ENCODE peak calls at places on chromosomes 12 and 14, in four cellular contexts. U is Peyer's patch; M is fibroblast of the aortic adventitia; Z is CD4-positive, alpha-beta T cell. H is an unnamed sample.

GRCh38 chr14:31560759-31561154 is 447 bp upstream of the NUBPL start:
- DNase-seq in U (no peak), M (no peak), Z (no peak), H (no peak)

GRCh38 chr14:105421723-105422615 is 2.3 kb downstream of the MTA1 start:
- DNase-seq in U (no peak), M (no peak), Z (no peak), H (no peak)

GRCh38 chr14:103522649-103523582 is at the start of gene CKB:
- DNase-seq in U (no peak), M (peak), Z (no peak), H (no peak)

GRCh38 chr12:28024231-28024995 is 51.9 kb upstream of the PTHLH start:
- DNase-seq in U (no peak), M (peak), Z (no peak), H (no peak)

GRCh38 chr14:105531088-105531957 is 4.9 kb downstream of the TMEM121 start:
- DNase-seq in U (no peak), M (no peak), Z (no peak), H (no peak)

GRCh38 chr12:89316705-89317139 is 35.6 kb downstream of the DUSP6 start:
- DNase-seq in U (no peak), M (no peak), Z (no peak), H (no peak)

GRCh38 chr12:32302218-32302826 is 97.0 kb upstream of the FGD4 start:
- DNase-seq in U (peak), M (peak), Z (no peak), H (peak)

GRCh38 chr12:28021704-28022103 is 49.2 kb upstream of the PTHLH start:
- DNase-seq in U (no peak), M (no peak), Z (no peak), H (no peak)

GRCh38 chr12:71556471-71556870 is 107.2 kb downstream of the ZFC3H1 start:
- DNase-seq in U (no peak), M (no peak), Z (no peak), H (no peak)

GRCh38 chr12:76241371-76241770 is 106.8 kb downstream of the BBS10 start:
- DNase-seq in U (no peak), M (no peak), Z (no peak), H (no peak)

GRCh38 chr12:44876554-44877275 is 600 bp upstream of the NELL2 start:
- DNase-seq in U (no peak), M (peak), Z (peak), H (no peak)

GRCh38 chr14:53692451-53693330 is 263.9 kb downstream of the BMP4 start:
- DNase-seq in U (no peak), M (no peak), Z (no peak), H (no peak)

GRCh38 chr12:111991535-111991934 is 21.4 kb downstream of the TMEM116 start:
- DNase-seq in U (no peak), M (no peak), Z (no peak), H (no peak)

GRCh38 chr12:111995782-111996480 is 17.0 kb downstream of the TMEM116 start:
- DNase-seq in U (no peak), M (no peak), Z (no peak), H (no peak)

GRCh38 chr12:111992464-111992863 is 20.5 kb downstream of the TMEM116 start:
- DNase-seq in U (no peak), M (no peak), Z (no peak), H (no peak)

GRCh38 chr12:111993290-111994150 is 19.4 kb downstream of the TMEM116 start:
- DNase-seq in U (no peak), M (no peak), Z (no peak), H (no peak)

DNA sequence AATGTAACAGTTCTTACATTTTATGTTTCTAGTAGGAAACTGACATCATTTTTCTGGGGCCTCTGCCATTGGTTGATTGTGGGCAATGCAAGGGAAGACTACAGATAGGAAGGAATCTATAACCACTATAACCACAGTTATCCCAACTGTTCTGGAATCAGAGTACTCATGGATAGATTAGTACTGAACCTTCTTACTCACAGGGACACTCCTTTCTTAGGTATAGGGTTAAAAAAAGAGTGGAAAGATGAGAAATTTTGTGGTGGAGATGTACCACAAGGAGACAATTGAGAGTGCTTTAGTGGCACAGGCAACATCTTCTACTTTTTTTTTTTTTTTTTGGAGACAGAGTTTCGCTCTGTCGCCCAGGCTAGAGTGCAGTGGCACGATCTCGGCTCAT is 21.0 kb downstream of the TMEM116 start:
- DNase-seq in U (no peak), M (no peak), Z (no peak), H (no peak)
- TF ChIP-seq CTCF in U (no peak), M (no peak), Z (no peak), H (no peak)

GRCh38 chr14:64761441-64762043 is 57.3 kb downstream of the PLEKHG3 start:
- DNase-seq in U (no peak), M (no peak), Z (no peak), H (no peak)
- TF ChIP-seq CTCF in U (no peak), M (peak), Z (no peak), H (no peak)

GRCh38 chr14:82403972-82404371 is 870.3 kb upstream of the SEL1L start:
- DNase-seq in U (no peak), M (no peak), Z (no peak), H (no peak)
- TF ChIP-seq CTCF in U (no peak), M (no peak), Z (no peak), H (no peak)

DNA sequence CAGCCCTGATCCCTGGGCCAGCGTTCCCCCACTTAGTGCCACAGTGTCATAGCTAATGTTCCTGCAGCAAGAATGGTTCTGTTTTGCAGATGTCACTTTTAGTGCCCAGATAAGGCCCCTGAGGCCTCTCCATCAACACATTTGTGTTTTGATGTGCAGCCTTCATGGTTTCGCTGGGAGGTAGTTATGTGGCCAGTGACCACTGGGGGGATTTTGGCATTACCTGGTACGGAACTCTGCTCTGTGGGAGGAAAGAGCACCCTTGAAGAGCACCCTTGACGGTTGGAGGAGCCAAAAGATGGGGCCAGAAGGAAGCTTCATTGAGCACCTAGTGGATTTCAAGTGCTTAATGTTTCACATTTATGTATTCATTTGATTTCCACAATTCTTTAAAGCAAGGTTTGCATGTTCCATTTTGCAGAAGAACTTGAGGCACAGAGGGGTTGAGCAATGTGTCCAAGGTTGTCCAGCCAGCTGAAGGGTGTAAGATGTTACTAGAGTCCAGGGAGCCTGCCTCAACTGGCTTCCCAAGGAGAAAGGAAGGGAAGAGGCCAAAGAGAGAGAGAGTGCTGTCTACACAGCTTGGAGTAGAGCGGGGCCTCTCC is 13.0 kb downstream of the SERPINA11 start:
- DNase-seq in U (no peak), M (no peak), Z (no peak), H (no peak)
- TF ChIP-seq CTCF in U (no peak), M (peak), Z (no peak), H (peak)

DNA sequence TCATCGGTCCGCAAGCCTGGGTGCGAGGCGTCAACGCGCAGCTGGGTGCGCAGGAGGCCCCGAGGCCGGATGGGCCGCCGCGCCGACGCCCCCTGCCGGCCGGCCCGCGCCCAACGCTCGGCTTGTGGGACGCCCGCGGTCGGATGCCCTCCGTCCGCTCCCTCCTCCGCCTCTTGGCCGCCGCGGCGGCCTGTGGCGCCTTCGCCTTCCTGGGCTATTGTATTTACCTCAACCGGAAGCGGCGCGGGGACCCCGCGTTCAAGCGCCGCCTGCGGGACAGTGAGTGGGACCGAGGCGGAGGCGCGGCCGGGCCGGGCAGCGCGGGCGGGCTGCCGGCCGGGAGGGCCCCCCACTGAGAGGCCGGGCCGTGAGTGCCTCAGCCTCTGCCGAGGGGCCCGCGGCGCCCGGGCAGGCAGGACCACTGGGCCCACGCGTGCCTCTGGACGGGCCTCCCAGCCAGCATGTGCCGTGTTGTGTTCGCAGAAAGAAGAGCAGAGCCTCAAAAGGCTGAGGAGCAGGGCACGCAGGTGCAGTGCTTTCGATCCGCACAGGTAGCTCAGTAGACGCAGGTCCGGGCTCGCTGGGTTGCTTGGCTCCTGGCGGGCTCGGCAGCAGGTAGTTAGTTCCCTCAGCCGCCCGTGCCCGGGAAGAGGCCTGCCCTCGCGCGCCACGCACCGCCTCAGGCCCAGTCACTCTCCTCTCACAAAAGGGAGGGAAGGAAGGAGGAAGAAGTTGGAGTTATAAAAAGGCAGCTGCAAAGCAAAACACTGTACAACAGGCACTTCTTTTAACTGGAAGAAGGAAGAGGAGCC is at the start of gene TOMM20L:
- DNase-seq in U (peak), M (peak), Z (peak), H (peak)
- TF ChIP-seq CTCF in U (peak), M (peak), Z (peak), H (peak)

H was measured in GM12864.